ENCODE peak calls at places on chromosomes 16 and 17, in four cellular contexts. A is mesendoderm, U is H1, L is IMR-90. Y is an unnamed sample.

GRCh38 chr16:57781741-57782606 is 20.3 kb downstream of the KIFC3 start:
- DNase-seq in A (no peak), U (no peak), L (peak), Y (no peak)

GRCh38 chr17:74608511-74608910 is 15.0 kb downstream of the CD300E start:
- DNase-seq in A (no peak), U (no peak), L (no peak), Y (no peak)

GRCh38 chr16:66682271-66682670 is 14.3 kb downstream of the CMTM4 start:
- DNase-seq in A (no peak), U (no peak), L (no peak), Y (no peak)

GRCh38 chr17:82805254-82805653 is 34.6 kb downstream of the ZNF750 start:
- DNase-seq in A (no peak), U (no peak), L (no peak), Y (no peak)

GRCh38 chr17:39563476-39563875 is 44.2 kb downstream of the NEUROD2 start:
- DNase-seq in A (peak), U (no peak), L (no peak), Y (peak)

GRCh38 chr17:6347776-6348175 is 87.1 kb downstream of the AIPL1 start:
- DNase-seq in A (no peak), U (no peak), L (no peak), Y (no peak)

GRCh38 chr16:89523680-89524344 is 15.6 kb downstream of the SPG7 start:
- DNase-seq in A (no peak), U (no peak), L (no peak), Y (no peak)

GRCh38 chr17:10737168-10737622 is 7.4 kb upstream of the TMEM220 start:
- DNase-seq in A (peak), U (no peak), L (peak), Y (peak)

GRCh38 chr16:64858076-64858475 is 263.8 kb downstream of the CDH11 start:
- DNase-seq in A (no peak), U (no peak), L (peak), Y (no peak)

GRCh38 chr16:30065943-30066881 is 652 bp downstream of the ALDOA start:
- DNase-seq in A (peak), U (no peak), L (peak), Y (no peak)

GRCh38 chr17:40963838-40964237 is 2.9 kb downstream of the KRT39 start:
- DNase-seq in A (peak), U (no peak), L (no peak), Y (no peak)

GRCh38 chr16:88320947-88321634 is 61.7 kb upstream of the ZNF469 start:
- DNase-seq in A (peak), U (no peak), L (no peak), Y (no peak)

GRCh38 chr16:24070851-24071250 is 185.3 kb upstream of the CACNG3 start:
- DNase-seq in A (peak), U (peak), L (peak), Y (peak)

GRCh38 chr17:57940217-57940616 is 15.0 kb downstream of the CUEDC1 start:
- DNase-seq in A (no peak), U (no peak), L (no peak), Y (peak)

GRCh38 chr17:64240741-64241347 is 22.2 kb downstream of the TEX2 start:
- DNase-seq in A (peak), U (no peak), L (peak), Y (no peak)

GRCh38 chr17:68016838-68017237 is 18.7 kb upstream of the KPNA2 start:
- DNase-seq in A (no peak), U (no peak), L (no peak), Y (no peak)
- H4K5ac ChIP-seq in A (no peak), U (no peak), L (no peak), Y (no peak)

DNA sequence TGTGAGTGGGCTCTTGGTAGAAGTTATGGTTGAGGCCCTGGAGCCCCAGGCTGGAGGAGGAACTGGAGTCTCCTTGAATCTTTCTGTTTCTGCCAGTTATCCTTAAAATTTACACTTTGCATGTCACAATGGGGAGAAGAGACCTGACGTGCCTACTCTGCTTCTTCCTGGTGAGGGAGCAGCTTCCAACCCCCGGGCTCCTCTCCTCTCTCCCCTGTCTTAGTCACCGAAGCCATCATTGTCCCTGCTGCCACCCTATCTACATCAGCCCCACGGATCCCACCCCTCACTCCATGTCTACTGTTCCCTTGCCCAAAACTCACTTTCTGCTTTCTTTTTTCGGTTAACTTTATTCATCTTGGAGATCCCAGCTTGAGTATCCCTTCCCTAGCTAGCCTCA is 17.6 kb downstream of the DNAJA3 start:
- DNase-seq in A (no peak), U (no peak), L (no peak), Y (no peak)
- H4K5ac ChIP-seq in A (no peak), U (no peak), L (no peak), Y (no peak)

GRCh38 chr17:73317554-73318426 is 6.0 kb upstream of the CDC42EP4 start:
- DNase-seq in A (peak), U (no peak), L (no peak), Y (peak)
- H4K5ac ChIP-seq in A (no peak), U (no peak), L (no peak), Y (no peak)

GRCh38 chr17:28372945-28373274 is 1.4 kb downstream of the SARM1 start:
- DNase-seq in A (no peak), U (no peak), L (no peak), Y (no peak)
- H4K5ac ChIP-seq in A (no peak), U (no peak), L (no peak), Y (no peak)

GRCh38 chr17:42922335-42922734 is 21.7 kb downstream of the G6PC1 start:
- DNase-seq in A (no peak), U (no peak), L (no peak), Y (no peak)

GRCh38 chr17:42918902-42919521 is 18.4 kb downstream of the G6PC1 start:
- DNase-seq in A (no peak), U (no peak), L (no peak), Y (no peak)

GRCh38 chr17:42920106-42920900 is 19.7 kb downstream of the G6PC1 start:
- DNase-seq in A (no peak), U (no peak), L (no peak), Y (no peak)

GRCh38 chr17:42917236-42917603 is 16.6 kb downstream of the G6PC1 start:
- DNase-seq in A (peak), U (no peak), L (no peak), Y (peak)

DNA sequence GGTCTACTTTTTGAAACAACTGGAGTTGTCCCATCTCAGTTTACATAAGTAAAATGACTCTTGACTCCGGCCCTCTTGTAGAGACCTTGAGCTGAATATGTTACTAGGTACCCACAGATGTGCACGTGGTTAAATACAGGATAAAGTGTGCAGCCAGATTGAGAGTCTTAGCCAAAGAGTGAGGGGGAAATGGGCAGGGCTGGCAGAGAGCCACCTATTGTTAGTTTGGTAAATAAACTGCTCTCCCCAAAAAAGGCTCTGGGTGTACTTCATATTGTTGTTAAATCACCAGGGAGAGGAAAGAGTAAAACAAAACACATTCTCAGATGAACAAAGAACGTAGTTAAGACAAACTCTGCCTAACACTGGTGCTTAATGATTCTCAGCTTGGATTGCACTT is 20.3 kb downstream of the G6PC1 start:
- DNase-seq in A (no peak), U (no peak), L (no peak), Y (no peak)
- H4K5ac ChIP-seq in A (no peak), U (no peak), L (no peak), Y (no peak)

DNA sequence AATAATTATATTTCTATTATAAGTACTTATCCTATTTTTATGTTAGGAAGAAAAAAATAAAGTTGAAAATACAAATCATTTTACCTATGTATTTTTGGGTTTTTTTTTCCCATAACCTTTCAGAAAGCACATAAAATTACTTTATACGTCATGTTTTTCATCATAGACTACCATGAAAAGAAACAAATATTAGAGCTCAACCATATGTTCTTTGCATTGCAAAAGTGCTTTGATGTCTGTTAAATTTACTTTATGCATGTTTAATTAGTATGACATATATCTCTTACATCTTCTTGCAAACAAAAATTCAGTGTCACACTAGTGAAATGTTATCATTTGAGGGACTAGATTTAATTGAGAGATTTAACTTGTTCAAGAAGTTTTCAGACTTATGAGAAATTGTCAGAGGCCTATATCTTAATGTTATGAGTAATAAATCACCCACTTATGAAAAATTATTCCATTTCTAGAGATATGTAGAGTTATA is 24.0 kb downstream of the BRIP1 start:
- DNase-seq in A (no peak), U (no peak), L (no peak), Y (no peak)
- H4K5ac ChIP-seq in A (no peak), U (no peak), L (no peak), Y (no peak)

DNA sequence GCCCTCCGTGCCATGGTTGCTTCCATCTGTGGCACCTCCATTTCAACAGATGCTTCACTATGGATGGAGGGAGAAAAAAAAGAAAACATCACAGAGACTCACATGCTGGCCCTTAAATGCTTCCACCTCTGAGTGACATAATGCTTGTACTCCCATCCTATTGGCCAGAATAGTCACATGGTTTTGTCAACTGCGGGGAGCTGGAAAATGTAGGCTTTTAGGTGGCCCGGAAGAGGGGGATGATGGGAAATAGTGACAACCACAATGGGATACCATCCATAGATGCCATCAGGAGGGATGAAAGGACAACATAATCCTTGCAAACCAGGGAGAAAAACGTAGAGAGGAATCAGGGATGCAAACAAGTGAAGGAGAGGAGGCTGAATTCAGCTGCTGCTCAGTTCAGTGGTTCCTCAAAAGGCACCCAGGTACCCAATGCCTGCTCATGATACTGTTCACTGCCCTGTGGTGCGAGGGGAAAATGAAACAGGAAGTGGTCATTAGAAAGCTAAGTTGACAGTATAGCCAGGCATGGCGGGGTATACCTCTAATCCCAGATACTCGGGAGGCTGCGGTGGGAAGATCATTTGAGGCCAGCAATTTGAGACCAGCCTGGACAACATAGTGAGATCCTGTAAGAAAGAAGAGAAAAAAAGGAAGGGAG is 13.4 kb upstream of the ERCC4 start:
- DNase-seq in A (peak), U (no peak), L (no peak), Y (no peak)
- H4K5ac ChIP-seq in A (no peak), U (no peak), L (no peak), Y (no peak)